ENCODE peak calls at places on chromosome 2, in nine cellular contexts. I is NCI-H1092 treated with DMSO at 0.1 percent for 48 hours; F is iris pigment epithelial cell; Y is brain microvascular endothelial cell; N is stimulated activated CD8-positive, alpha-beta memory T cell treated with anti-CD3 and anti-CD28 coated beads, Interleukin-2, amount 100 ng/mL, for 48 hours; A is gastrocnemius medialis; S is occipital lobe; M is NCI-H774; E is GM03348. U is an unnamed sample.

GRCh38 chr2:59627599-59627998 is 925.9 kb downstream of the BCL11A start:
- DNase-seq in I (no peak), F (no peak), Y (no peak), N (no peak), A (no peak), S (no peak), M (no peak), E (no peak), U (no peak)

GRCh38 chr2:20583425-20583881 is 67.4 kb downstream of the HS1BP3 start:
- DNase-seq in I (no peak), F (no peak), Y (no peak), N (no peak), A (no peak), S (no peak), M (no peak), E (no peak), U (no peak)

GRCh38 chr2:218270721-218271486 is 585 bp downstream of the PNKD start:
- DNase-seq in I (peak), F (no peak), Y (no peak), N (no peak), A (no peak), S (no peak), M (no peak), E (no peak), U (no peak)

GRCh38 chr2:119549236-119549635 is 5.0 kb downstream of the CFAP221 start:
- DNase-seq in I (no peak), F (peak), Y (no peak), N (no peak), A (peak), S (no peak), M (no peak), E (no peak), U (no peak)

GRCh38 chr2:240452471-240453256 is 17.2 kb downstream of the GPC1 start:
- DNase-seq in I (peak), F (peak), Y (no peak), N (no peak), A (peak), S (peak), M (peak), E (peak), U (no peak)

GRCh38 chr2:64345998-64346397 is 108.0 kb upstream of the LGALSL start:
- DNase-seq in I (no peak), F (no peak), Y (no peak), N (no peak), A (no peak), S (no peak), M (no peak), E (no peak), U (no peak)

GRCh38 chr2:27622921-27623384 is 5.9 kb downstream of the CCDC121 start:
- DNase-seq in I (no peak), F (peak), Y (peak), N (no peak), A (no peak), S (no peak), M (no peak), E (peak), U (no peak)

GRCh38 chr2:121925466-121925865 is 170.0 kb downstream of the TSN start:
- DNase-seq in I (no peak), F (no peak), Y (no peak), N (no peak), A (no peak), S (no peak), M (no peak), E (no peak), U (no peak)

GRCh38 chr2:157473585-157473984 is 29.7 kb upstream of the CYTIP start:
- DNase-seq in I (no peak), F (no peak), Y (no peak), N (no peak), A (no peak), S (no peak), M (no peak), E (no peak), U (no peak)

GRCh38 chr2:205685314-205686230 is 3.3 kb downstream of the NRP2 start:
- DNase-seq in I (peak), F (peak), Y (no peak), N (no peak), A (no peak), S (no peak), M (no peak), E (peak), U (no peak)

GRCh38 chr2:215028231-215028630 is 110.2 kb downstream of the ABCA12 start:
- DNase-seq in I (no peak), F (peak), Y (peak), N (no peak), A (no peak), S (no peak), M (no peak), E (peak), U (no peak)

GRCh38 chr2:72944804-72945449 is 27.6 kb downstream of the EMX1 start:
- DNase-seq in I (no peak), F (no peak), Y (no peak), N (no peak), A (no peak), S (no peak), M (no peak), E (no peak), U (no peak)

GRCh38 chr2:156826342-156826933 is 390.3 kb downstream of the GPD2 start:
- DNase-seq in I (no peak), F (peak), Y (peak), N (no peak), A (no peak), S (no peak), M (no peak), E (peak), U (no peak)

GRCh38 chr2:75224636-75225094 is 25.3 kb upstream of the TACR1 start:
- DNase-seq in I (peak), F (no peak), Y (no peak), N (no peak), A (no peak), S (no peak), M (peak), E (no peak), U (no peak)

GRCh38 chr2:49961346-49961745 is 807.0 kb upstream of the FSHR start:
- DNase-seq in I (no peak), F (no peak), Y (no peak), N (no peak), A (no peak), S (no peak), M (no peak), E (no peak), U (no peak)

GRCh38 chr2:1817256-1818127 is 73.2 kb upstream of the PXDN start:
- DNase-seq in I (no peak), F (peak), Y (peak), N (peak), A (peak), S (peak), M (no peak), E (peak), U (no peak)

GRCh38 chr2:102442967-102443828 is 20.2 kb downstream of the IL18RAP start:
- DNase-seq in I (no peak), F (peak), Y (peak), N (peak), A (no peak), S (no peak), M (no peak), E (peak), U (no peak)

GRCh38 chr2:217953531-217953932 is 49.3 kb downstream of the TNS1 start:
- DNase-seq in I (no peak), F (no peak), Y (no peak), N (no peak), A (no peak), S (no peak), M (no peak), E (no peak), U (no peak)

GRCh38 chr2:127118038-127118437 is 11.1 kb upstream of the BIN1 start:
- DNase-seq in I (no peak), F (no peak), Y (no peak), N (no peak), A (no peak), S (no peak), M (no peak), E (no peak), U (no peak)

GRCh38 chr2:239895669-239896068 is 129.5 kb downstream of the NDUFA10 start:
- DNase-seq in I (no peak), F (no peak), Y (no peak), N (no peak), A (no peak), S (no peak), M (no peak), E (no peak), U (no peak)

GRCh38 chr2:101151141-101151858 is at the start of gene TBC1D8:
- DNase-seq in I (peak), F (peak), Y (peak), N (peak), A (peak), S (peak), M (peak), E (peak), U (peak)

GRCh38 chr2:33022989-33023731 is 76.4 kb downstream of the LTBP1 start:
- DNase-seq in I (no peak), F (peak), Y (peak), N (no peak), A (no peak), S (no peak), M (no peak), E (peak), U (no peak)

GRCh38 chr2:118061135-118061955 is 26.9 kb upstream of the INSIG2 start:
- DNase-seq in I (no peak), F (peak), Y (peak), N (no peak), A (peak), S (no peak), M (no peak), E (peak), U (no peak)

GRCh38 chr2:44770221-44771187 is 171.0 kb upstream of the SIX3 start:
- DNase-seq in I (peak), F (no peak), Y (no peak), N (no peak), A (no peak), S (no peak), M (no peak), E (no peak), U (no peak)

GRCh38 chr2:9165625-9166024 is 41.0 kb upstream of the ASAP2 start:
- DNase-seq in I (no peak), F (peak), Y (peak), N (no peak), A (no peak), S (peak), M (no peak), E (no peak), U (no peak)

GRCh38 chr2:23559561-23560239 is 174.7 kb downstream of the KLHL29 start:
- DNase-seq in I (no peak), F (no peak), Y (no peak), N (no peak), A (no peak), S (no peak), M (no peak), E (no peak), U (no peak)

GRCh38 chr2:11829324-11829946 is 83.0 kb downstream of the LPIN1 start:
- DNase-seq in I (peak), F (peak), Y (peak), N (peak), A (no peak), S (peak), M (peak), E (peak), U (peak)

GRCh38 chr2:195818521-195818920 is 161.5 kb downstream of the SLC39A10 start:
- DNase-seq in I (no peak), F (peak), Y (peak), N (no peak), A (no peak), S (no peak), M (no peak), E (no peak), U (no peak)

GRCh38 chr2:150517951-150518680 is 30.6 kb upstream of the RND3 start:
- DNase-seq in I (no peak), F (peak), Y (peak), N (no peak), A (no peak), S (no peak), M (no peak), E (peak), U (no peak)

GRCh38 chr2:105325389-105325963 is 4.1 kb downstream of the TGFBRAP1 start:
- DNase-seq in I (no peak), F (peak), Y (peak), N (no peak), A (no peak), S (no peak), M (no peak), E (peak), U (no peak)

GRCh38 chr2:137233091-137233490 is 467.7 kb downstream of the THSD7B start:
- DNase-seq in I (no peak), F (no peak), Y (no peak), N (no peak), A (no peak), S (no peak), M (no peak), E (no peak), U (no peak)

GRCh38 chr2:216039918-216040317 is 26.6 kb upstream of the MREG start:
- DNase-seq in I (no peak), F (no peak), Y (no peak), N (no peak), A (no peak), S (no peak), M (no peak), E (no peak), U (no peak)

GRCh38 chr2:15569658-15570615 is 8.8 kb upstream of the NBAS start:
- DNase-seq in I (no peak), F (no peak), Y (no peak), N (no peak), A (no peak), S (no peak), M (no peak), E (no peak), U (no peak)

GRCh38 chr2:205660521-205661124 is 21.7 kb upstream of the NRP2 start:
- DNase-seq in I (no peak), F (peak), Y (peak), N (peak), A (no peak), S (no peak), M (no peak), E (peak), U (peak)

GRCh38 chr2:137947714-137948336 is 16.4 kb upstream of the HNMT start:
- DNase-seq in I (peak), F (peak), Y (peak), N (peak), A (peak), S (peak), M (peak), E (peak), U (peak)